ENCODE peak calls at places on chromosomes 12 and 14, in four cellular contexts. Q, W, D and C are unnamed samples.

GRCh38 chr14:89540009-89540829 is 123.2 kb upstream of the FOXN3 start:
- DNase-seq in Q (no peak), D (no peak), W (peak), C (no peak)

GRCh38 chr12:77493769-77494168 is 336.9 kb upstream of the NAV3 start:
- DNase-seq in D (no peak), W (no peak), Q (no peak), C (no peak)

GRCh38 chr12:12715459-12716150 is 1.6 kb upstream of the CDKN1B start:
- DNase-seq in D (peak), Q (no peak), W (no peak), C (no peak)

GRCh38 chr12:16605666-16606116 is 271 bp downstream of the LMO3 start:
- DNase-seq in Q (peak), D (no peak), W (peak), C (no peak)

GRCh38 chr14:71371711-71372396 is 464.6 kb downstream of the PCNX1 start:
- DNase-seq in Q (no peak), D (peak), W (no peak), C (no peak)

GRCh38 chr12:108567974-108568652 is 5.7 kb downstream of the ISCU start:
- DNase-seq in W (no peak), Q (no peak), D (no peak), C (peak)

GRCh38 chr12:104938371-104938770 is 19.7 kb downstream of the SLC41A2 start:
- DNase-seq in D (no peak), Q (no peak), W (no peak), C (no peak)

GRCh38 chr12:95463019-95463418 is 10.9 kb upstream of the METAP2 start:
- DNase-seq in D (peak), W (no peak), Q (no peak), C (no peak)

GRCh38 chr12:122909442-122910288 is 13.7 kb upstream of the VPS37B start:
- DNase-seq in Q (peak), D (no peak), W (no peak), C (no peak)

GRCh38 chr12:3752096-3752709 is 706 bp downstream of the CRACR2A start:
- DNase-seq in W (peak), Q (peak), D (peak), C (peak)

GRCh38 chr12:124273630-124274029 is 21.3 kb upstream of the RFLNA start:
- DNase-seq in D (peak), W (peak), Q (peak), C (peak)

GRCh38 chr12:56803750-56804149 is 40.6 kb downstream of the HSD17B6 start:
- DNase-seq in D (no peak), Q (no peak), W (no peak), C (no peak)

GRCh38 chr12:64510687-64511086 is 58.8 kb downstream of the TBK1 start:
- DNase-seq in W (no peak), D (no peak), Q (no peak), C (no peak)

GRCh38 chr14:21308132-21308478 is 28.2 kb downstream of the RPGRIP1 start:
- DNase-seq in Q (no peak), D (no peak), W (peak), C (no peak)

GRCh38 chr12:9070351-9070750 is 45.4 kb downstream of the A2M start:
- DNase-seq in D (no peak), W (no peak), Q (no peak), C (no peak)

GRCh38 chr12:50201987-50202521 is 34.9 kb upstream of the CERS5 start:
- DNase-seq in Q (no peak), W (no peak), D (no peak), C (no peak)

GRCh38 chr12:39341179-39341578 is 101.7 kb downstream of the KIF21A start:
- DNase-seq in Q (no peak), W (peak), D (no peak), C (peak)

GRCh38 chr12:29176951-29177350 is 27.9 kb downstream of the FAR2 start:
- DNase-seq in W (no peak), D (no peak), Q (no peak), C (no peak)

GRCh38 chr12:99979471-99979870 is 5.3 kb downstream of the ANKS1B start:
- DNase-seq in W (no peak), Q (no peak), D (no peak), C (no peak)

GRCh38 chr12:20257311-20257710 is 111.0 kb upstream of the PDE3A start:
- DNase-seq in Q (no peak), W (no peak), D (no peak), C (no peak)

GRCh38 chr14:90570463-90570860 is 173.6 kb downstream of the CALM1 start:
- DNase-seq in D (no peak), W (no peak), Q (no peak), C (no peak)

GRCh38 chr14:69319911-69320310 is 60.0 kb downstream of the GALNT16 start:
- DNase-seq in D (no peak), W (no peak), Q (no peak), C (no peak)

GRCh38 chr14:38255673-38256357 is at the start of gene CLEC14A:
- DNase-seq in Q (no peak), W (no peak), D (no peak), C (no peak)

GRCh38 chr14:47675489-47676300 is at the start of gene MDGA2:
- DNase-seq in D (no peak), Q (peak), W (no peak), C (no peak)

GRCh38 chr12:69348162-69348938 is at the start of gene LYZ:
- DNase-seq in W (peak), D (peak), Q (no peak), C (no peak)

DNA sequence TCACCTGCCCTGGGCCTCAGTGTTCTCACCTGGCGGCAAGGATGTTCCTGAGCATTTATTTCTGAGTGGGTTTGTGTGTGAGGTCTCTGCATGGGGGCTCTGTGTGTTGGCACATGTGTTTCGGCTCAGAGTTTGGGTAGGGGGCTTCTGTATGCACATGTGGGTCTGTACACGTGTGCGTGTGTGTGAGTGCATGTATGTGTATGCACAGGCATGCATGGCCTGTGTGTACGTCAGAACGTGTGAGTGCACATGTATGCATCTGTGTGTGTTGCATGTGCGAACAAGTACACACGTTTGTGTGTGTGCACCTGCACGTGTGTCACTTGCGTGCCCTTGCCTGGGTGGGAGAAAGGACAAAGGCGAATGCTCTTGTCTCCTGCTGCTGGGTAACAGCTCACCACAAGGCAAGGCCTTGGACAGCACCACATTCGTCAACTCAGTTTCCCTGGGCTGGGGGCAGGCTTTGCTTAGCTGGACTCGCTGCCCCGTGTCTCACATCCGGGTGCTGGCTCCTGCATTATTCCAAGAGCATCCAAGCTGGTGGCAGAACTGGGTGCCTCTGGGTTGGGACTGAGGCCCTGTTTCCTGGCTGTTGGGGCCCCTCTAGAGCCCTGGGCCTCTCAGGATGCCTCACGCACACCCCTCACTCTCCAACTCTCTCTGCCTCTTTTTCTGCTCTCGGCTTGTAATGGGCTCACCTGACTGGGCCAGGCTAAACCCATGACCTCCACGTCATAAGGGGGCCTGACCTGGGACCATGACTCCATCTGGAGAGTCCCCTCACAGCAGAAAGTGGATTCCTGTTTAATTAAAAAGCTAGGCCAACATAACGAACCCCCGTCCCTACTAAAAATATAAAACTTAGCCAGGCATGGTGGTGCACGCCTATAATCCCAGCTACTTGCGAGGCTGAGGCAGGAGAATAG is 153.5 kb upstream of the C14orf180 start:
- DNase-seq in D (no peak), W (no peak), Q (no peak), C (no peak)
- TF ChIP-seq NFIC in D (no peak), W (no peak), Q (no peak), C (no peak)

GRCh38 chr14:74867673-74868072 is 8.3 kb downstream of the PROX2 start:
- DNase-seq in Q (peak), D (no peak), W (no peak), C (no peak)
- TF ChIP-seq NFIC in Q (no peak), D (no peak), W (no peak), C (no peak)

GRCh38 chr12:90091809-90092208 is 383.2 kb upstream of the ATP2B1 start:
- DNase-seq in Q (no peak), W (no peak), D (no peak), C (no peak)

GRCh38 chr12:90084018-90084417 is 375.4 kb upstream of the ATP2B1 start:
- DNase-seq in W (no peak), D (no peak), Q (no peak), C (no peak)

GRCh38 chr12:90085491-90086274 is 377.0 kb upstream of the ATP2B1 start:
- DNase-seq in W (no peak), Q (no peak), D (no peak), C (no peak)

GRCh38 chr12:90090929-90091651 is 382.5 kb upstream of the ATP2B1 start:
- DNase-seq in W (no peak), Q (no peak), D (peak), C (no peak)

DNA sequence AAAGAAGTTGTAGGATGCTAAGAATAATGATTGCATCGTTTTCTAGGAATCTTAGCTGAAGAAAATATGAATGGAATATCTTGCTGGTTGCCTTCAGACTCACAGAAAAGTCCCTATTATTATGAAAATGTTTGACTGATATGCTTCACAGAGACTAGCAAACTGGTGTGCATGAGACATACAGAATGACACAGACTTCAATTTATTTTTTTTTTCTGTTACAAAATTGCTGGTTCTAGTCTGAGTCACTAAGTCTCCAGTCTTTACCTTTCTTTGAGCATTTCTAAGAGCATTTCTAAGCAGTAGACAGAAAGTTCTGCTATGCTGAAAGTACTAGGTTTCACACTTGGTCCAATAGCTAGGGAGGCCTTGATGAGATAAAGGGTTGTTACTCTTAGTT is 377.6 kb upstream of the ATP2B1 start:
- DNase-seq in D (no peak), W (no peak), Q (no peak), C (no peak)
- TF ChIP-seq NFIC in D (no peak), W (no peak), Q (no peak), C (no peak)

GRCh38 chr12:103880299-103881142 is 39.5 kb upstream of the NT5DC3 start:
- DNase-seq in Q (peak), D (no peak), W (no peak), C (peak)

GRCh38 chr12:103877934-103878510 is 37.0 kb upstream of the NT5DC3 start:
- DNase-seq in D (peak), W (peak), Q (peak), C (peak)

GRCh38 chr12:103879878-103880277 is 38.8 kb upstream of the NT5DC3 start:
- DNase-seq in D (no peak), W (no peak), Q (no peak), C (no peak)

GRCh38 chr12:103879048-103879692 is 38.1 kb upstream of the NT5DC3 start:
- DNase-seq in D (no peak), W (no peak), Q (no peak), C (no peak)

DNA sequence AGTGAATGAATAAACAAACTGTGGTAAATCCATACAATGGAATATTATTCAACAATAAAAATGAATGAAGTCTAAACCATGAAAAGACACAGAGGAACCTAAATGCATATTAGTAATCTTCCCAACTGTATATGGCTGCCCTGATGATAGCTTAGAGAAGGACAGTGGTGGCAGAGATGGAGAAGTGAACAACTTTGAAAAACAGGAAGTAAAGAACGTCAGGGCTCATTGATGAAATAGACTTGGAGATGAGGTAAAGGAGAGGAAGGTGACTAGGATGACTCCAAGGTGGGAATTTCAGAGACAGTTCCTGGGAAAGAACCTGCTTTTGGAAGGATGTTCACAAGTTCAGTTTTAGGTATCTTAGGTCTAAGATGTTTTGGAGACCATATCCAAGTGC is 36.3 kb upstream of the NT5DC3 start:
- DNase-seq in Q (no peak), W (no peak), D (no peak), C (no peak)
- TF ChIP-seq NFIC in Q (no peak), W (no peak), D (no peak), C (no peak)

DNA sequence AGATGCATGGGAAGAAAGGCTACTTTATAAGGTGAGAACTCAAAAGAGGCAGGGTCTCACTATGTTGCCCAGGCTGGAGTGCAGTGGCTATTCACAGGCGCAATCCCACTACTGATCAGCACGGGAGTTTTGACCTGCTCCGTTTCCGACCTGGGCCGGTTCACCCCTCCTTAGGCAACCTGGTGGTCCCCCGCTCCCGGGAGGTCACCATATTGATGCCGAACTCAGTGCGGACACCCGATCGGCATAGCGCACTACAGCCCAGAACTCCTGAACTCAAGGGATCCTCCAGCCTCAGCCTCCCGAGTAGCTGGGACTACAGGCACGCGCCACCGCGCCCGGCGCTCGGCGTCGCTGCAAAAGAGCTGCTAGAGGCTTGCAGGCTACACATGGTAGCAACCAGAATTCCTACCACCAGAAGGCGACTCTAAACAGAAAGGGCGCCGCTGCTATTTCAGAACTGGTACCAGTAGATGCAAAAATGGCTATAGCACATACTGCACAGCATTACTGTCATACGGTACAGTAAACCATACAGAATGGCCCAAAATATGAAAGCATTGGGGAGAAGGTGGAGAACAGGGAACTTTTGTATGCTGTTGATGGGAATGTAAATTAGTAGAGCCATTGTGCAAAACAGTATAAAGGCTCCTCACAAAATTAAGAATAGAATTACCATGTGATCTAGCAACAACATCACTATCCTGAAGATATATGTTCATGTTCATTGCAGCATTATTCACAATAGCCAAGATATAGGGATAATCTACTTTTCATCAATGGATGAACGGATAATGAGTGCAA is 1.2 kb upstream of the NEMF start:
- DNase-seq in D (peak), Q (peak), W (peak), C (no peak)
- TF ChIP-seq NFIC in D (no peak), Q (no peak), W (no peak), C (no peak)

GRCh38 chr14:98140862-98141261 is 1131.1 kb downstream of the BCL11B start:
- DNase-seq in W (no peak), Q (no peak), D (no peak), C (no peak)

GRCh38 chr14:98136420-98136819 is 1135.6 kb downstream of the BCL11B start:
- DNase-seq in D (no peak), W (no peak), Q (no peak), C (no peak)

GRCh38 chr14:98136019-98136418 is 1136.0 kb downstream of the BCL11B start:
- DNase-seq in D (no peak), W (no peak), Q (no peak), C (no peak)

GRCh38 chr14:98138666-98139065 is 1133.3 kb downstream of the BCL11B start:
- DNase-seq in Q (peak), W (no peak), D (peak), C (no peak)

DNA sequence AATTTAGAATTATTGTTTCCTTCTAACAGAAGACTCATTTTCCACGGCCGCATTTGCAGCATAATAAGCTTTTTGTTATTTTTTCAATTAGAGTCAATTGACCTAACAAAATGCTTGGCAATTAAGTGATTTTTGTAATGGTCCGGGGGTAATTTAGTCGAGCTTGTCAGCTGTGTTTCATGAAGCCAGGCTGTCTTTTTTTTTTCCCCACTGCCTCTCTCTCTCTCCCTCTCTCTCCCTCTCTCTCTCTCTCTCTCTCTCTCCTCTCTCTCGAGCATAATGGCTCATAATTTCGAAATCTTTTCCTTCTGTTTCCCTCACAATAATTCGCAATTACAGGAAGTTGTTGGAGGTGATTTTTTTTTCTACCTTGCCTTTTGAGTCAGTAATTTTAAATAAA is 1134.4 kb downstream of the BCL11B start:
- DNase-seq in D (no peak), W (no peak), Q (no peak), C (no peak)
- TF ChIP-seq NFIC in D (no peak), W (no peak), Q (no peak), C (no peak)

GRCh38 chr12:109721276-109721675 is 7.7 kb downstream of the FAM222A start:
- DNase-seq in W (no peak), Q (no peak), D (no peak), C (no peak)
- TF ChIP-seq NFIC in W (no peak), Q (no peak), D (no peak), C (no peak)